ENCODE peak calls at places on chromosome 6, in seven cellular contexts. W is progenitor cell of endocrine pancreas, Z is psoas muscle, J is endothelial cell, G is fibroblast of the aortic adventitia, O is natural killer cell, N is PC-9. L is an unnamed sample.

GRCh38 chr6:128567029-128567428 is 46.6 kb upstream of the PTPRK start:
- DNase-seq in O (no peak), J (no peak), G (peak), N (no peak), Z (no peak), W (no peak), L (no peak)

GRCh38 chr6:169556758-169557505 is 144.9 kb downstream of the WDR27 start:
- DNase-seq in O (no peak), N (no peak), J (no peak), Z (no peak), W (no peak), G (no peak), L (no peak)

GRCh38 chr6:51057296-51057695 is 238.6 kb downstream of the TFAP2B start:
- DNase-seq in J (no peak), G (no peak), N (no peak), W (no peak), O (no peak), Z (no peak), L (no peak)

GRCh38 chr6:167702241-167702827 is 124.4 kb upstream of the AFDN start:
- DNase-seq in G (no peak), Z (no peak), N (no peak), O (no peak), J (no peak), W (no peak), L (no peak)

GRCh38 chr6:168193816-168194701 is 115.0 kb upstream of the FRMD1 start:
- DNase-seq in N (no peak), Z (no peak), G (no peak), W (no peak), J (no peak), O (no peak), L (no peak)

GRCh38 chr6:9405369-9405768 is 970.0 kb upstream of the SLC35B3 start:
- DNase-seq in J (no peak), Z (no peak), G (peak), N (peak), W (no peak), O (no peak), L (no peak)

GRCh38 chr6:134984821-134985220 is 34.9 kb upstream of the ALDH8A1 start:
- DNase-seq in N (no peak), W (no peak), G (peak), O (no peak), J (no peak), Z (no peak), L (no peak)

GRCh38 chr6:45426251-45426650 is 48.5 kb upstream of the SUPT3H start:
- DNase-seq in N (no peak), Z (no peak), J (no peak), W (no peak), G (no peak), O (no peak), L (no peak)

GRCh38 chr6:4914412-4915159 is 89.3 kb downstream of the RPP40 start:
- DNase-seq in W (no peak), Z (no peak), N (no peak), O (peak), J (no peak), G (no peak), L (no peak)

GRCh38 chr6:125994659-125995488 is 8.5 kb downstream of the TRMT11 start:
- DNase-seq in G (peak), W (no peak), N (no peak), Z (no peak), O (no peak), J (no peak), L (no peak)
- TF ChIP-seq CTCF in G (no peak), W (no peak), N (no peak), Z (no peak), O (no peak), J (no peak), L (no peak)

GRCh38 chr6:31730631-31731086 is 1.6 kb upstream of the DDAH2 start:
- DNase-seq in N (no peak), J (no peak), Z (no peak), G (no peak), W (no peak), O (no peak), L (no peak)

GRCh38 chr6:31729515-31729978 is 448 bp upstream of the DDAH2 start:
- DNase-seq in G (peak), J (peak), O (peak), Z (peak), W (peak), N (peak), L (peak)

GRCh38 chr6:31729979-31730630 is 1.0 kb upstream of the DDAH2 start:
- DNase-seq in W (peak), G (peak), Z (peak), J (peak), O (peak), N (peak), L (peak)

GRCh38 chr6:31727717-31728671 is 1.1 kb downstream of the DDAH2 start:
- DNase-seq in J (no peak), W (no peak), O (no peak), G (peak), N (no peak), Z (no peak), L (no peak)

GRCh38 chr6:31728767-31729514 is at the start of gene DDAH2:
- DNase-seq in W (no peak), J (no peak), O (no peak), N (no peak), G (no peak), Z (peak), L (no peak)
- TF ChIP-seq CTCF in W (peak), J (no peak), O (no peak), N (peak), G (peak), Z (peak), L (no peak)

GRCh38 chr6:75530696-75531095 is 37.1 kb upstream of the FILIP1 start:
- DNase-seq in O (no peak), N (no peak), W (no peak), J (no peak), Z (no peak), G (peak), L (no peak)

GRCh38 chr6:75524322-75524972 is 30.8 kb upstream of the FILIP1 start:
- DNase-seq in G (peak), J (no peak), N (peak), O (no peak), W (no peak), Z (no peak), L (peak)

GRCh38 chr6:75525682-75526081 is 32.1 kb upstream of the FILIP1 start:
- DNase-seq in J (no peak), O (no peak), G (no peak), Z (no peak), N (no peak), W (no peak), L (no peak)

GRCh38 chr6:75528423-75528822 is 34.8 kb upstream of the FILIP1 start:
- DNase-seq in Z (no peak), G (peak), N (peak), J (no peak), O (no peak), W (no peak), L (no peak)

GRCh38 chr6:75526502-75527127 is 33.0 kb upstream of the FILIP1 start:
- DNase-seq in G (peak), N (peak), O (no peak), J (peak), W (peak), Z (no peak), L (peak)
- TF ChIP-seq CTCF in G (peak), N (peak), O (peak), J (peak), W (peak), Z (peak), L (peak)

GRCh38 chr6:14118444-14118843 is 872 bp downstream of the CD83 start:
- DNase-seq in N (no peak), Z (no peak), J (no peak), G (no peak), O (no peak), W (no peak), L (no peak)

GRCh38 chr6:14120556-14120955 is 3.0 kb downstream of the CD83 start:
- DNase-seq in G (no peak), Z (no peak), J (no peak), W (no peak), O (no peak), N (no peak), L (no peak)

GRCh38 chr6:14118091-14118439 is 493 bp downstream of the CD83 start:
- DNase-seq in G (no peak), W (no peak), N (no peak), O (no peak), J (no peak), Z (no peak), L (peak)

GRCh38 chr6:14119764-14120163 is 2.2 kb downstream of the CD83 start:
- DNase-seq in J (no peak), O (no peak), G (no peak), Z (no peak), N (no peak), W (no peak), L (no peak)

DNA sequence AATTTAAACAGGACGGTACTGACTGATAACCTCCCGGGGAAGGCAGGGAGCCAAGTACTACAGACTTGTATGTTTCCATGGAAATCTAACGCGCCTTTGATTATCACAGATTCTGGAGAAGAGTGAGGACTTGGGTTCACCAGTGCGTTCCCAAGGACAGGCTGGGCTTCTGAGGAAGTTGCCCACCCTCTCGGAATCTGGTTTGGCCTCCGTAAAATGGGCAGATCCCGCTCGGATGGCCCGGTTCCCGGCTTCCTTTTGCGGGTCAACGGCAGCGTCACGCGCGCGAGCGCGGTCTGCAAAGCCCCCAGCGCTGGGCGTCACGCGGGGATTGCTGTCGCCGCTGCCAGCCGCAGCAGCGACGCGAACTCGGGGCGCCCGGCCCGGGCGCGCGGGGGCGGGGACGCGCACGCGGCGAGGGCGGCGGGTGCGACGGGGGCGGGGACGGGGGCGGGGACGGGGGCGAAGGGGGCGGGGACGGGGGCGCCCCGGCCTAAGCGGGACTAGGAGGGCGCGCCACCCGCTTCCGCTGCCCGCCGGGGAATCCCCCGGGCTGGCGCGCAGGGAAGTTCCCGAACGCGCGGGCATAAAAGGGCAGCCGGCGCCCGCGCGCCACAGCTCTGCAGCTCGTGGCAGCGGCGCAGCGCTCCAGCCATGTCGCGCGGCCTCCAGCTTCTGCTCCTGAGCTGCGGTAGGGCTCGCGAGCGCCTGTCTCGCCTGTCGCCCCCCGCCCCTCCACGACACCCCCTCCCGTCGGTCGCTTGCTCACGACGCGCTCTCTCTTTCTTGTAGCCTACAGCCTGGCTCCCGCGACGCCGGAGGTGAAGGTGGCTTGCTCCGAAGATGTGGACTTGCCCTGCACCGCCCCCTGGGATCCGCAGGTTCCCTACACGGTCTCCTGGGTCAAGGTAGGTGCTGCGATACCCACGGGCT is at the start of gene CD83:
- DNase-seq in Z (peak), W (peak), O (peak), N (peak), G (peak), J (peak), L (peak)
- TF ChIP-seq CTCF in Z (peak), W (peak), O (no peak), N (no peak), G (no peak), J (no peak), L (no peak)

DNA sequence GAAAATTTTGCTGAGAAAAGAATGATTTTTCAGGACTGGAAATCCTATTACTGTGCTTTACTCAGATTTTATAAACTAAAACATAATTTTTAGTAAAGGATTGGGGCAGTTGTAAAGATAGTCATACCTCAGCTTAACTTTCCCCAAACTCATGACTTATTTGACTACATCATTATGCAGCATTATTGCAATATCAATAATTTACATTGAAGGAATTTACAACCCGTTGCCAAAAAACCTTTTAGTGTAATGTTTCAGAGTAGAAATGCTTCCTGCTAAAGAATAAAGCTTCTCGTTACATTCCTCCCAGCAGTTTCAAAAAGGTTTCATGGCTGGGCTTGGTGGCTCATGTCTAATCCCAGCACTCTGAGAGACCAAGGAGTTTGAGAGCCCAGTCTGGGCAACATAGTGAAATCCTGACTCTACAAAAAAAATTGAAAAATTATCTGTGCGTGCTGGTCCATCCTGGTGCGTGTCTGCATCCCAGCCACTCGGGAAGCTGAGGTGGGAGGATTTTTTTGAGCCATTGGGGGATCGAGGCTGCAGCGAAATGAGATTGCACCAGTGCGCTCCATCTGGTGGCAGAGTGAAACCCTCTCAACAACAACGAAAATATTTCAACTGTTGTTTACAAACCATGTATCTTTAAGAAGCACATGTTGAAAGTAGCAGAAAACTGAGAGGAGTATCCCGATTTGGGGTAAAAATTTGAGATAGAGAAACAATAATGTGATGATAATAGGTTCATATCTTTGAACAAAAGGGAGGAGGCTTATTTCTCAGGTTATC is 4.4 kb downstream of the AMD1 start:
- DNase-seq in G (peak), O (no peak), W (no peak), J (peak), N (no peak), Z (no peak), L (no peak)
- TF ChIP-seq CTCF in G (peak), O (peak), W (peak), J (peak), N (peak), Z (peak), L (no peak)

DNA sequence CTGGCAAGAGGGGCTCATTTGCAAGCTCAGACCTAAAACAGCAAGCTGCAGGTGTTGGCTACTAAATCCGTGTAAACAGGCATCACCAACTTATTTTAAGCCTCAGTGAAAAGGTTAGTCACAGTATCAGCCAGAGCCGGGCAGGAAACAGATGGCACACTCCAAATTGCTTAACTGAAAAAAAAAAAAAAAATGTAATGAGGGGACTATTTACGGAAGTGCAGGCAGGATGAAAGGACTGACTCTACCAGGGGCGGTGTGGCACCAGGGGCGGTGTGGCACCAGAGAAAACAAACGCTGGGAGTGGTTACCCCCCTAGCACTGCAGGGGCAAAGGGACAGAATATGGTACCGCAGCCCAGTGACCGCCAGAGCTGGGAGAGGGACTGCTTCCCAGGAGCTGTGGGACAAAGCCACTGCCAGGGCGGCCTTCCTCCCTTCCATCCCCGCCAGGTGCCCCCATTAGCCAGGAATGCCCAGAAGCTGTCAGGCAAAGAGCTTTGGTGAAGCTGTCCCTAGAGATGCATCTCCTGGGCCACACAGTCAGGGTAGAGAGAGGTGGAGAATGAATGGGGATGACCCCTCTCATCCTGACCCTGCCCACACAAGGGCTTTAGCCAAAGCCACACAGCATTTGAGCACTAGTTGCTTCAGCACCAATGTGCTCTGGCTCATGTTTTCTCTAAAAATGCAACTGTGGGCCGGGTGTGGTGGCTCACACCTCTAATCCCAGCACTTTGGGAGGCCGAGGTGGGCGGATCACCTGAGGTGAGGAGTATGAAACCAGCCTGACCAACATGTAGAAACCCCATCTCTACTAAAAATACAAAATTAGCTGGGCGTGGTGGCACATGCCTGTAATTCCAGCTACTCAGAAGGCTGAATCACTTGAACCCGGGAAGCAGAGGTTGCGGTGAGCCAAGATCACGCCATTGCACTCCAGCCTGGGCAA is 39.6 kb upstream of the GFOD1 start:
- DNase-seq in O (peak), Z (peak), W (no peak), N (no peak), J (peak), G (no peak), L (no peak)
- TF ChIP-seq CTCF in O (no peak), Z (no peak), W (no peak), N (no peak), J (no peak), G (no peak), L (no peak)

GRCh38 chr6:42820509-42821340 is 38.9 kb downstream of the BICRAL start:
- DNase-seq in Z (peak), O (no peak), G (peak), W (no peak), N (no peak), J (no peak), L (no peak)

GRCh38 chr6:42818878-42819277 is 37.0 kb downstream of the BICRAL start:
- DNase-seq in O (no peak), W (no peak), G (no peak), J (no peak), N (no peak), Z (no peak), L (no peak)

GRCh38 chr6:42821341-42821668 is 39.5 kb downstream of the BICRAL start:
- DNase-seq in O (no peak), G (no peak), J (no peak), N (no peak), W (no peak), Z (no peak), L (no peak)

GRCh38 chr6:42821846-42822245 is 40.0 kb downstream of the BICRAL start:
- DNase-seq in N (no peak), Z (no peak), G (no peak), O (no peak), W (no peak), J (no peak), L (no peak)

DNA sequence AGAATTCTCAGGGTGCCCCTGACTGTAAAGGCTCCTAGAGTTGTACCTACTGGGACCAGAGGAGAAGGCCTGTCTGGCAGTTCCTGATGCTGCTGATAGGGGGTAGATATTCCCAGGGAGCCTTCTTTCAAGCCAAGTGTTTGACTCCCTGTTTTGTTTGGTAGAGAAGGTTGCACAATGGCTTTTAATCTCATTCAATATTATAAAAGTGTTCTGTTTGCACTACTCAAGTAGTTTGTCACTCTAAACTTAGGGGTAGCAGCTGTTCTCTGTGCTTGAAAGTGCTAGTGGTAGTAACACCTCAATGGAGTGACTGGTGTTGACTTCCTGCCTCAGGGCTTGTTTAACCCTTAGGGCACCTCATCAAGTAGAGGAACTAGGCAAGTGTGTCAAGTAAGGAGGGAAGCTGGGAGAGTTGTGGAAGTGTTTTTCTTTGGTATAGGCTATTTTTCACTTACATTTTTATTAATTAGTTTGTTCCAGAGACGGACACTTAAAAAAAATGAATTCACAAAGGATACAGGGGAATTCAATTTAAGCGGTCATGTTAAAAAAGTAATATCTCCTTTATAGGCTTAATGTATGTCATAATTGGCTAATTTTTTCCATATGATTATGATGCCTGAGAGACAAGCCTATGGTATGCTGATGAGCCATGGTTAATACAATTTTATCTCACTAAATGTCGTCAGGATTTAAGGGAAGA is 38.1 kb downstream of the BICRAL start:
- DNase-seq in G (peak), N (no peak), O (no peak), J (no peak), W (no peak), Z (no peak), L (no peak)
- TF ChIP-seq CTCF in G (peak), N (no peak), O (no peak), J (no peak), W (peak), Z (peak), L (no peak)

GRCh38 chr6:127188752-127189151 is 70.3 kb downstream of the RSPO3 start:
- DNase-seq in W (no peak), G (no peak), O (no peak), N (no peak), Z (no peak), J (no peak), L (no peak)

GRCh38 chr6:127182501-127182900 is 64.0 kb downstream of the RSPO3 start:
- DNase-seq in Z (no peak), W (no peak), G (peak), J (no peak), N (no peak), O (no peak), L (no peak)

GRCh38 chr6:127185410-127185809 is 66.9 kb downstream of the RSPO3 start:
- DNase-seq in N (no peak), Z (no peak), W (no peak), O (no peak), G (no peak), J (no peak), L (no peak)

GRCh38 chr6:127190552-127190951 is 72.1 kb downstream of the RSPO3 start:
- DNase-seq in O (no peak), W (no peak), J (no peak), Z (no peak), N (no peak), G (peak), L (no peak)

GRCh38 chr6:127186889-127187288 is 68.4 kb downstream of the RSPO3 start:
- DNase-seq in W (peak), G (no peak), Z (peak), J (peak), N (no peak), O (peak), L (no peak)
- TF ChIP-seq CTCF in W (peak), G (peak), Z (peak), J (peak), N (peak), O (peak), L (peak)

DNA sequence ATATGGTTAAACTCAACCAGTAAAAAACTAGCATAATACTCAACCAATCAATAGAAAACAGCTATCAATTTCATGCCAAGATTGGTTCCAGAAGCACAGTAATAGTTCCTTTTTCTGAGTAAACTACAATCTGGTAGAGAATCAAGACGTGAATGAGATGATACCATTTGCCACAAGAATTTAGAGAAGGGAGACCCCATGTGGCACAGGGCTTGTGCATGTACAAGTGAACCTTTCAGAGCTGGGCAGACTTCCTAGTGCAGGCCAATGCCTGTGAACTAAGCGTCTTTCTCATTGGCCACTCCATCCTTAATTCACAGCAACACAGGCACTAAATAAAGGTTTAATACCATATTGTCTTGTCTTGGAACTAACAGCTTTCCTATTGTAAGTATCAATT is 213.5 kb downstream of the RFPL4B start:
- DNase-seq in Z (no peak), G (no peak), O (no peak), N (no peak), W (no peak), J (peak), L (no peak)
- TF ChIP-seq CTCF in Z (no peak), G (no peak), O (no peak), N (no peak), W (no peak), J (no peak), L (no peak)

L was measured in mesothelial cell of epicardium.